ENCODE peak calls at places on chromosomes 7 and 10, in five cellular contexts. R is T-helper 17 cell, G is progenitor cell of endocrine pancreas, D is choroid plexus epithelial cell, I is GM13977. N is an unnamed sample.

GRCh38 chr7:143205560-143206293 is 16.1 kb upstream of the TAS2R40 start:
- DNase-seq in D (no peak), G (no peak), I (peak), R (no peak), N (no peak)

GRCh38 chr7:128010392-128011078 is 20.7 kb downstream of the LRRC4 start:
- DNase-seq in G (no peak), D (no peak), R (no peak), I (no peak), N (no peak)

GRCh38 chr7:80014507-80014906 is 120.1 kb upstream of the GNAI1 start:
- DNase-seq in I (no peak), G (no peak), D (peak), R (no peak), N (peak)

GRCh38 chr10:59817806-59818205 is 64.6 kb upstream of the MRLN start:
- DNase-seq in I (no peak), R (no peak), D (no peak), G (no peak), N (peak)

GRCh38 chr7:36034020-36034419 is 119.0 kb upstream of the EEPD1 start:
- DNase-seq in D (no peak), G (no peak), I (no peak), R (no peak), N (peak)

GRCh38 chr7:43824963-43825362 is 44.4 kb downstream of the MRPS24 start:
- DNase-seq in R (no peak), G (no peak), I (no peak), D (no peak), N (no peak)

GRCh38 chr10:33758299-33758698 is 423.8 kb upstream of the NRP1 start:
- DNase-seq in D (no peak), R (no peak), I (no peak), G (no peak), N (no peak)

GRCh38 chr10:49387029-49387428 is 8.9 kb downstream of the DRGX start:
- DNase-seq in I (no peak), D (peak), G (no peak), R (no peak), N (peak)

GRCh38 chr10:92382631-92383030 is 91.7 kb downstream of the MARCHF5 start:
- DNase-seq in D (no peak), I (no peak), R (no peak), G (no peak), N (no peak)

GRCh38 chr7:139118234-139118802 is 8.8 kb upstream of the ZC3HAV1 start:
- DNase-seq in D (peak), I (peak), R (no peak), G (no peak), N (peak)

GRCh38 chr7:130895006-130895750 is 161.2 kb upstream of the KLF14 start:
- DNase-seq in R (no peak), D (no peak), G (no peak), I (no peak), N (no peak)

GRCh38 chr10:99532194-99532593 is 548 bp upstream of the NKX2-3 start:
- DNase-seq in G (no peak), D (no peak), I (no peak), R (no peak), N (no peak)

GRCh38 chr7:114432627-114433026 is 18.0 kb downstream of the FOXP2 start:
- DNase-seq in R (no peak), I (no peak), D (no peak), G (no peak), N (no peak)

GRCh38 chr7:135001390-135002165 is 15.3 kb downstream of the AGBL3 start:
- DNase-seq in I (no peak), D (peak), R (no peak), G (no peak), N (peak)

GRCh38 chr10:127889605-127890195 is 3.0 kb downstream of the CLRN3 start:
- DNase-seq in I (no peak), G (no peak), R (no peak), D (peak), N (peak)

GRCh38 chr7:124536156-124536762 is 229.3 kb downstream of the GPR37 start:
- DNase-seq in G (no peak), R (no peak), D (peak), I (no peak), N (peak)

GRCh38 chr10:49550563-49550962 is 11.6 kb upstream of the ERCC6 start:
- DNase-seq in R (no peak), D (peak), I (no peak), G (no peak), N (peak)

GRCh38 chr7:50475340-50475739 is 25.2 kb upstream of the FIGNL1 start:
- DNase-seq in I (no peak), G (no peak), D (no peak), R (no peak), N (no peak)

GRCh38 chr10:125163803-125164202 is 3.4 kb upstream of the CTBP2 start:
- DNase-seq in G (no peak), R (no peak), I (no peak), D (no peak), N (no peak)

GRCh38 chr10:24214762-24215161 is 5.8 kb downstream of the KIAA1217 start:
- DNase-seq in R (no peak), G (no peak), I (no peak), D (no peak), N (no peak)

GRCh38 chr10:116417821-116418220 is 9.8 kb upstream of the PNLIPRP3 start:
- DNase-seq in R (no peak), D (no peak), G (no peak), I (no peak), N (no peak)

GRCh38 chr7:92813390-92814024 is 22.9 kb downstream of the CDK6 start:
- DNase-seq in R (no peak), G (no peak), I (no peak), D (peak), N (peak)

GRCh38 chr10:80503584-80504157 is 34.0 kb upstream of the SH2D4B start:
- DNase-seq in R (no peak), I (no peak), G (no peak), D (no peak), N (no peak)

GRCh38 chr7:2478387-2478760 is 2.2 kb upstream of the GRIFIN start:
- DNase-seq in I (no peak), R (no peak), G (no peak), D (peak), N (no peak)

GRCh38 chr10:132388901-132389630 is 7.9 kb upstream of the PWWP2B start:
- DNase-seq in R (no peak), D (no peak), G (no peak), I (no peak), N (no peak)

GRCh38 chr10:3620818-3621217 is 164.2 kb downstream of the KLF6 start:
- DNase-seq in D (no peak), I (no peak), G (no peak), R (no peak), N (no peak)

GRCh38 chr10:22002531-22003110 is 909 bp downstream of the DNAJC1 start:
- DNase-seq in D (peak), I (peak), G (no peak), R (no peak), N (peak)

GRCh38 chr7:45689797-45690761 is 115.9 kb downstream of the ADCY1 start:
- DNase-seq in G (no peak), D (no peak), R (no peak), I (no peak), N (no peak)

GRCh38 chr10:96512524-96512991 is 1.2 kb downstream of the TLL2 start:
- DNase-seq in I (peak), R (no peak), G (peak), D (peak), N (peak)

GRCh38 chr7:133528796-133529195 is 275.9 kb downstream of the EXOC4 start:
- DNase-seq in I (no peak), R (no peak), G (no peak), D (no peak), N (no peak)